ENCODE peak calls at places on chromosomes 11 and 22, in four cellular contexts. B, H, C and I are unnamed samples.

GRCh38 chr11:94400839-94401772 is at the start of gene GPR83:
- DNase-seq in B (no peak), C (peak; percentile 73), H (no peak), I (no peak)

GRCh38 chr11:12198261-12198925 is 88.0 kb downstream of the MICAL2 start:
- DNase-seq in C (no peak), B (no peak), H (no peak), I (no peak)

GRCh38 chr22:47631571-47632102 is 869.2 kb downstream of the TBC1D22A start:
- DNase-seq in C (peak; percentile 71), H (no peak), B (no peak), I (no peak)

GRCh38 chr22:25791556-25791955 is 49.6 kb downstream of the MYO18B start:
- DNase-seq in C (no peak), H (no peak), B (no peak), I (no peak)

GRCh38 chr11:120830092-120830491 is 193.8 kb upstream of the TBCEL start:
- DNase-seq in H (no peak), B (no peak), C (peak; percentile 52), I (no peak)

GRCh38 chr11:46435679-46436078 is 44.1 kb upstream of the CHRM4 start:
- DNase-seq in C (no peak), B (no peak), H (no peak), I (no peak)

GRCh38 chr22:26432619-26433311 is 3.7 kb downstream of the ASPHD2 start:
- DNase-seq in C (no peak), H (peak; percentile 71), B (no peak), I (no peak)

GRCh38 chr22:21098099-21098671 is 52.4 kb downstream of the LRRC74B start:
- DNase-seq in C (no peak), H (no peak), B (no peak), I (no peak)

GRCh38 chr22:36347094-36347493 is 40.7 kb downstream of the MYH9 start:
- DNase-seq in C (no peak), B (no peak), H (no peak), I (no peak)

GRCh38 chr22:44172370-44173108 is 8.2 kb upstream of the PARVG start:
- DNase-seq in B (peak; percentile 72), C (no peak), H (no peak), I (peak; percentile 77)

GRCh38 chr22:44392446-44392921 is 79.7 kb upstream of the SHISAL1 start:
- DNase-seq in C (no peak), B (no peak), H (no peak), I (no peak)

GRCh38 chr11:57763568-57763967 is 2.0 kb downstream of the CTNND1 start:
- DNase-seq in B (no peak), H (no peak), C (peak; percentile 45), I (no peak)

GRCh38 chr11:120168960-120169681 is 31.2 kb upstream of the TRIM29 start:
- DNase-seq in H (no peak), B (peak; percentile 65), C (peak; percentile 94), I (peak; percentile 49)

GRCh38 chr11:12803086-12803826 is 129.0 kb downstream of the TEAD1 start:
- DNase-seq in B (no peak), H (no peak), C (no peak), I (no peak)

GRCh38 chr11:110147965-110148709 is 54.9 kb downstream of the ZC3H12C start:
- DNase-seq in B (no peak), H (no peak), C (no peak), I (no peak)

GRCh38 chr22:45511847-45512261 is 9.2 kb downstream of the FBLN1 start:
- DNase-seq in H (no peak), C (no peak), B (no peak), I (no peak)

GRCh38 chr22:29150701-29151100 is 55.0 kb upstream of the EMID1 start:
- DNase-seq in C (no peak), H (no peak), B (no peak), I (no peak)

GRCh38 chr22:29148036-29148435 is 57.7 kb upstream of the EMID1 start:
- DNase-seq in H (no peak), C (no peak), B (no peak), I (no peak)

GRCh38 chr22:29147241-29147919 is 58.3 kb upstream of the EMID1 start:
- DNase-seq in H (no peak), B (no peak), C (no peak), I (no peak)

GRCh38 chr22:29149841-29150555 is 55.7 kb upstream of the EMID1 start:
- DNase-seq in B (no peak), C (no peak), H (no peak), I (no peak)

GRCh38 chr22:29148826-29149225 is 56.9 kb upstream of the EMID1 start:
- DNase-seq in H (no peak), C (no peak), B (no peak), I (no peak)
- TF ChIP-seq TAF1 in H (no peak), C (no peak), B (no peak), I (no peak)

GRCh38 chr22:32375678-32376450 is 18.2 kb downstream of the RFPL3 start:
- DNase-seq in H (no peak), B (no peak), C (no peak), I (no peak)
- TF ChIP-seq TAF1 in H (no peak), B (no peak), C (no peak), I (no peak)

DNA sequence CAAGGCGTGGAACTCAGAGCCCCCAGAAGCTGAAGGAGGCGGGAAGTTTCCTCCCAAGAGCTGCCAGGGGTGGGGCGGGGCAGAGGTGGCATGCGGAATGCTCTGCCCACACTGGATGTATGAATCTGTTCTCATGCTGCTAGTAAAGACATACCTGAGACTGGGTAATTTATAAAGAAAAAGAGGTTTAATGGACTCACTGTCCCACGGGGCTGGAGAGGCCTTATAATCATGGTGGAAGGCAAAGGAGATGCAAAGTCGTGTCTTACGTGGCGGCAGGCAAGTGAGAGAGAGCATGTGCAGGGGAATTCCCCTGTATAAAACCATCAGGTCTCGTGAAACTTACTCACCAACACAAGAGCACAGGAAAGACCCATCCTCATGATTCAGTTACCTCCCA is 57.6 kb downstream of the SMIM38 start:
- DNase-seq in H (peak; percentile 35), C (no peak), B (no peak), I (no peak)
- TF ChIP-seq TAF1 in H (no peak), C (no peak), B (no peak), I (no peak)

GRCh38 chr11:59755701-59756495 is 722 bp downstream of the STX3 start:
- DNase-seq in H (no peak), B (no peak), C (peak; percentile 62), I (no peak)

GRCh38 chr11:59756496-59756840 is 1.3 kb downstream of the STX3 start:
- DNase-seq in C (no peak), B (no peak), H (no peak), I (no peak)

GRCh38 chr11:59754859-59755700 is at the start of gene STX3:
- DNase-seq in B (peak; percentile 68), H (no peak), C (peak; percentile 84), I (peak; percentile 72)

GRCh38 chr11:59758638-59759037 is 3.5 kb downstream of the STX3 start:
- DNase-seq in H (no peak), B (no peak), C (no peak), I (no peak)

DNA sequence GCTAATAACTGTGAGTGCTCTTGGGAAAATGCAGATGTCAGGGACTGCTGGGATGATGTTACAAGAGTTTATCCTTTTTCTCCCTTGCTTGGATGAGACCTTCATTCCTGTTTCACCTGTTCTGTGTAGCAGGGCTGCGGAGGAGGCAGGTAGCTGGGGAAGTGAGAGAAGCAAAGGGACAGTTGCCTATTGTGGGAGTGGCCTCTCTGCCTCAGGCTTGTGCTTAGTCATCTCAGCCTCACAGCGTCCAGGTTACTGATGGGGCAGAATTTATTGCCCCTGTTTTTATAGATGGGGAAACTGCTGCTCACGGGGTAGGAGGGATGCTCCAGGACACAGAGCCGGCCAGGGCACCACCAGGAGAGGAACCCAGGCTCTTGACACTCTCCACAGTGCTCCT is 1.7 kb downstream of the STX3 start:
- DNase-seq in C (no peak), B (peak; percentile 19), H (no peak), I (no peak)
- TF ChIP-seq TAF1 in C (no peak), B (no peak), H (no peak), I (no peak)

DNA sequence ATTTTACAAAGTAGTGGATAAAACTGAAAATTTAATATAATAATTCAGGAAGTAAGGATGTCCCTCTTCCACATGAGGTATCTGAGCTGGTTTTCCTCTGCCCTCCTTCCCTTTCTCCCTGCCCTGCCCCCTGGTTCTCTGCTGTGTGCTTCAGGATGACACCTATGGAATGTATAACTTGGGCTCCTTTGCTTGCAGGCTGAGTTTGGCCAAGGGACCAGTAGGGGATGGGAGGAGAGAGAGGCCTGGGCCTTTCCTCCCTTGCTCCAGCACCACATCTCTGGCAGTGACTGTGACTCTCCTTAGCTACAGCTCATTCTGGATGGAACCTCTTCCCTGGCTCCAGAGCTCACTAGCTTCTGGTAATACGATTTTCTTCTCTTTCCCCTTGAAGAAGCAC is 10.1 kb downstream of the IRAG1 start:
- DNase-seq in B (no peak), C (no peak), H (no peak), I (no peak)
- TF ChIP-seq TAF1 in B (no peak), C (no peak), H (no peak), I (no peak)

GRCh38 chr11:2772544-2773031 is 72.8 kb upstream of the KCNQ1OT1 start:
- DNase-seq in B (no peak), H (no peak), C (no peak), I (no peak)

GRCh38 chr11:2769409-2769778 is 69.6 kb upstream of the KCNQ1OT1 start:
- DNase-seq in C (no peak), H (no peak), B (no peak), I (no peak)

GRCh38 chr11:2771758-2772466 is 72.1 kb upstream of the KCNQ1OT1 start:
- DNase-seq in B (no peak), C (no peak), H (no peak), I (no peak)

GRCh38 chr11:2769779-2770555 is 70.2 kb upstream of the KCNQ1OT1 start:
- DNase-seq in B (no peak), H (no peak), C (no peak), I (no peak)

DNA sequence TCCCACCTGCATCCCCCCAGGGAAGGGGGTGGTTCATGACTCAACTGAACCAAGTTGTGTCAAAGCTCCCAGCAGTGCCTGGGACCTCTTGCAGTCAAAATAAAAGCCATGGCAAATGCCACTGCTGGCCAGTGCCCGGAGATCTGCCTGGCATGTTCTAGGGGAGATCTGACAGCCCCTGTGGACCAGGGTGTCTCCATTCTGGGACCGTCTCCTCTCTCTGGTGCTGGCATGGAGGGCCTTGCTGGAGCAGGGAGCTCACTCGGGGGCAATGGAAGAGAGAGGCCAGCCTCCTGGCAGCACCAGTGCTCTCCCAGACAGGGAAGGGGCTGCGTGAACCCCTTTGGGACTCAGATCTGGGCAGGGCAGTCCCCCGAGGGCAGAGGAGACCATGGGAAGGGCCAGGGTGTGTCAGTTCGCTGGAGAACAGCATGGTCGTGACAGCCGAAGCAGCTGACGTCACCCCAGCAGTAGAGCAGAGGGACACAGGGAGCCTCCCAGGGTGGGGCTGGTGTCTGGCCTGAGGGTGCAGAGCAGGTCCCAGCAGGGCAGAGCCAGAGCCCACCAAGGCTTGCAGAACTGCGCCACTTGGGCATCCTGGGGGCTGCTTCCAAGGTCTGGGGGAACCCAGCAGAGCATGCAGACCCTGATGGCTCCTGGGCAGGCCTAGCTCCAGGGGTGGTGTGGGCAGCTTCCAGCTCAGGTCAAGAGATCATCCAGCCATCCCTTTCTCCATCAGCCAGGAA is 70.9 kb upstream of the KCNQ1OT1 start:
- DNase-seq in C (no peak), H (no peak), B (no peak), I (no peak)
- TF ChIP-seq TAF1 in C (no peak), H (no peak), B (no peak), I (no peak)

GRCh38 chr11:130404727-130405126 is 23.7 kb downstream of the ADAMTS8 start:
- DNase-seq in H (no peak), C (no peak), B (no peak), I (no peak)
- TF ChIP-seq TAF1 in H (no peak), C (no peak), B (no peak), I (no peak)